ENCODE peak calls at places on chromosomes 2 and 18, in eight cellular contexts. H, Z, J, M, S, W, K and D are unnamed samples.

GRCh38 chr2:98568161-98568956 is 40.0 kb downstream of the COA5 start:
- DNase-seq in J (no peak), M (no peak), K (no peak), H (no peak), Z (peak; percentile 29), W (no peak), S (no peak), D (no peak)

GRCh38 chr2:67213270-67213670 is 183.9 kb upstream of the ETAA1 start:
- DNase-seq in K (no peak), Z (peak; percentile 53), H (no peak), S (no peak), J (no peak), M (no peak), W (no peak), D (no peak)

GRCh38 chr2:20657522-20658235 is 6.8 kb upstream of the HS1BP3 start:
- DNase-seq in J (no peak), H (no peak), Z (no peak), S (no peak), K (no peak), M (no peak), W (no peak), D (no peak)

GRCh38 chr18:22324191-22325131 is 93.3 kb downstream of the CTAGE1 start:
- DNase-seq in W (peak; percentile 83), S (no peak), K (no peak), M (no peak), H (no peak), J (peak; percentile 53), Z (no peak), D (no peak)

GRCh38 chr2:75570948-75571729 is 10.4 kb upstream of the EVA1A start:
- DNase-seq in M (no peak), J (no peak), Z (no peak), H (no peak), K (no peak), W (no peak), S (no peak), D (no peak)

GRCh38 chr2:160220001-160220400 is 19.9 kb upstream of the ITGB6 start:
- DNase-seq in W (no peak), K (no peak), M (no peak), S (no peak), Z (no peak), H (no peak), J (no peak), D (no peak)

GRCh38 chr18:3595282-3596273 is 145.6 kb downstream of the TGIF1 start:
- DNase-seq in W (no peak), J (peak; percentile 74), K (peak; percentile 92), Z (peak; percentile 82), M (peak; percentile 33), S (no peak), H (peak; percentile 91), D (peak; percentile 82)

GRCh38 chr18:8948471-8949149 is 153.9 kb upstream of the NDUFV2 start:
- DNase-seq in J (no peak), K (peak; percentile 86), H (no peak), W (no peak), M (no peak), S (no peak), Z (no peak), D (no peak)

GRCh38 chr2:2646312-2647051 is 315.4 kb upstream of the MYT1L start:
- DNase-seq in K (no peak), W (peak; percentile 41), J (no peak), H (no peak), Z (no peak), S (peak; percentile 41), M (no peak), D (no peak)

GRCh38 chr2:145002624-145003023 is 482.7 kb upstream of the ZEB2 start:
- DNase-seq in M (no peak), W (no peak), K (no peak), Z (no peak), J (no peak), H (no peak), S (no peak), D (no peak)

GRCh38 chr2:36358317-36358659 is 2.7 kb downstream of the CRIM1 start:
- DNase-seq in H (no peak), M (no peak), J (no peak), Z (no peak), K (no peak), W (no peak), S (no peak), D (no peak)

GRCh38 chr2:200352631-200353030 is 46.1 kb downstream of the SPATS2L start:
- DNase-seq in W (peak; percentile 49), H (no peak), M (no peak), Z (no peak), S (no peak), K (no peak), J (no peak), D (no peak)

GRCh38 chr18:41599529-41599928 is 355.5 kb upstream of the PIK3C3 start:
- DNase-seq in H (no peak), Z (no peak), J (no peak), M (no peak), W (no peak), S (no peak), K (no peak), D (no peak)

GRCh38 chr2:119475857-119476244 is 44.2 kb downstream of the TMEM37 start:
- DNase-seq in J (no peak), Z (peak; percentile 46), S (no peak), K (no peak), M (no peak), H (no peak), W (no peak), D (no peak)

GRCh38 chr2:121803503-121803902 is 48.1 kb downstream of the TSN start:
- DNase-seq in M (no peak), W (no peak), J (no peak), H (no peak), S (no peak), Z (no peak), K (no peak), D (no peak)

GRCh38 chr2:26185954-26186353 is 13.1 kb downstream of the GAREM2 start:
- DNase-seq in M (no peak), J (no peak), S (no peak), Z (peak; percentile 64), K (no peak), H (no peak), W (no peak), D (no peak)

GRCh38 chr2:26185304-26185928 is 12.5 kb downstream of the GAREM2 start:
- DNase-seq in H (no peak), S (no peak), K (no peak), Z (peak; percentile 74), W (no peak), M (no peak), J (no peak), D (no peak)

GRCh38 chr2:26184086-26184485 is 11.2 kb downstream of the GAREM2 start:
- DNase-seq in J (no peak), W (no peak), Z (peak; percentile 70), H (no peak), M (no peak), K (no peak), S (no peak), D (no peak)

GRCh38 chr2:26186371-26186770 is 13.5 kb downstream of the GAREM2 start:
- DNase-seq in S (no peak), K (no peak), Z (peak; percentile 38), W (no peak), H (no peak), J (no peak), M (no peak), D (no peak)

GRCh38 chr2:26184555-26185303 is 11.8 kb downstream of the GAREM2 start:
- DNase-seq in M (peak; percentile 87), K (no peak), H (no peak), J (peak; percentile 77), W (peak; percentile 92), Z (peak; percentile 92), S (peak; percentile 82), D (peak; percentile 86)
- TF ChIP-seq CTCF in M (peak; percentile 59), K (peak; percentile 30), H (peak; percentile 91), J (peak; percentile 81), W (peak; percentile 58), Z (peak; percentile 61), S (peak; percentile 48), D (peak; percentile 59)

GRCh38 chr2:240454031-240454901 is 18.8 kb downstream of the GPC1 start:
- DNase-seq in Z (no peak), K (no peak), S (no peak), W (peak; percentile 42), H (no peak), M (peak; percentile 16), J (no peak), D (no peak)
- H3K4me3 ChIP-seq in Z (peak overlapping the region; percentile 72), K (no peak overlapping the region), S (no peak overlapping the region), W (peak overlapping the region; percentile 65), H (peak overlapping the region; percentile 27), M (no peak overlapping the region), J (no peak overlapping the region), D (no peak overlapping the region)

GRCh38 chr2:47777268-47777972 is 5.5 kb upstream of the MSH6 start:
- DNase-seq in K (no peak), M (no peak), Z (no peak), H (no peak), J (peak; percentile 67), W (no peak), S (no peak), D (no peak)

GRCh38 chr2:47782557-47783490 is at the start of gene MSH6:
- DNase-seq in W (peak; percentile 95), H (no peak), M (peak; percentile 90), Z (peak; percentile 93), J (peak; percentile 84), S (peak; percentile 93), K (no peak), D (peak; percentile 93)

GRCh38 chr2:47776621-47777020 is 6.3 kb upstream of the MSH6 start:
- DNase-seq in S (no peak), J (no peak), Z (no peak), K (no peak), H (no peak), W (no peak), M (no peak), D (no peak)

GRCh38 chr2:47778698-47779415 is 4.1 kb upstream of the MSH6 start:
- DNase-seq in H (no peak), M (no peak), Z (no peak), S (no peak), J (no peak), K (no peak), W (peak; percentile 58), D (no peak)

GRCh38 chr2:47779416-47779790 is 3.5 kb upstream of the MSH6 start:
- DNase-seq in J (no peak), W (no peak), H (no peak), K (no peak), S (no peak), Z (no peak), M (no peak), D (no peak)
- TF ChIP-seq CTCF in J (no peak), W (no peak), H (no peak), K (no peak), S (no peak), Z (no peak), M (no peak), D (no peak)

GRCh38 chr2:8389373-8390108 is 292.3 kb upstream of the ID2 start:
- DNase-seq in H (no peak), J (no peak), M (no peak), S (no peak), W (no peak), K (no peak), Z (no peak), D (no peak)
- H3K4me3 ChIP-seq in H (no peak overlapping the region), J (no peak overlapping the region), M (no peak overlapping the region), S (no peak overlapping the region), W (no peak overlapping the region), K (no peak overlapping the region), Z (no peak overlapping the region), D (no peak overlapping the region)